ENCODE peak calls at places on chromosomes 1 and 21, in nine cellular contexts. W is breast epithelium, C is transverse colon, O is HCT116, X is testis, F is endothelial cell of umbilical vein, E is upper lobe of left lung, Z is heart left ventricle, H is IMR-90. R is an unnamed sample.
A peak's percentile ranks its signal among the peaks of the same experiment; 100 is the strongest.

GRCh38 chr1:188941986-188942385 is 1535.7 kb downstream of the BRINP3 start:
- DNase-seq in E (no peak), F (no peak), X (no peak), W (no peak), H (no peak), O (no peak), C (no peak), Z (no peak), R (no peak)

GRCh38 chr21:45408271-45408791 is 3.4 kb downstream of the COL18A1 start:
- DNase-seq in C (no peak), Z (peak; percentile 23), E (no peak), X (no peak), F (no peak), H (no peak), O (no peak), W (no peak), R (peak; percentile 62)

GRCh38 chr1:2820731-2821372 is 19.4 kb upstream of the TTC34 start:
- DNase-seq in C (no peak), F (no peak), H (no peak), O (no peak), W (no peak), E (no peak), X (no peak), Z (peak; percentile 6), R (no peak)

GRCh38 chr1:165753934-165754333 is 14.7 kb downstream of the TMCO1 start:
- DNase-seq in C (no peak), W (no peak), Z (no peak), O (no peak), X (no peak), H (no peak), F (no peak), E (no peak), R (no peak)

GRCh38 chr21:45256912-45257672 is 30.6 kb downstream of the POFUT2 start:
- DNase-seq in F (peak; percentile 61), C (no peak), H (no peak), O (no peak), W (no peak), X (no peak), E (peak; percentile 51), Z (no peak), R (no peak)

GRCh38 chr1:62530516-62531154 is 66.7 kb upstream of the ANGPTL3 start:
- DNase-seq in X (peak; percentile 72), Z (peak; percentile 26), F (peak; percentile 29), O (no peak), W (peak; percentile 56), C (peak; percentile 46), E (no peak), H (peak; percentile 40), R (no peak)

GRCh38 chr1:18387307-18387706 is 93.4 kb upstream of the KLHDC7A start:
- DNase-seq in H (no peak), Z (no peak), E (no peak), W (no peak), F (no peak), O (no peak), X (no peak), C (no peak), R (no peak)

GRCh38 chr21:45363921-45364463 is 41.0 kb upstream of the COL18A1 start:
- DNase-seq in W (peak; percentile 70), C (peak; percentile 66), E (no peak), X (peak; percentile 74), H (peak; percentile 99), Z (peak; percentile 91), O (peak; percentile 94), F (peak; percentile 99), R (peak; percentile 95)

GRCh38 chr1:246155923-246156322 is 351.2 kb downstream of the SMYD3 start:
- DNase-seq in O (no peak), W (no peak), Z (no peak), X (no peak), C (no peak), E (no peak), F (peak; percentile 40), H (peak; percentile 31), R (no peak)

GRCh38 chr1:27416387-27417111 is 24.1 kb downstream of the GPR3 start:
- DNase-seq in E (no peak), C (peak; percentile 49), F (peak; percentile 80), W (no peak), H (peak; percentile 73), O (peak; percentile 55), Z (peak; percentile 47), X (peak; percentile 67), R (no peak)

GRCh38 chr1:22641906-22642636 is 1.4 kb upstream of the C1QC start:
- DNase-seq in F (peak; percentile 43), C (peak; percentile 82), X (peak; percentile 85), E (peak; percentile 97), Z (peak; percentile 77), H (peak; percentile 27), O (no peak), W (peak; percentile 80), R (peak; percentile 88)

GRCh38 chr1:158124034-158124433 is 56.7 kb upstream of the CD1D start:
- DNase-seq in F (no peak), C (no peak), X (no peak), O (no peak), Z (no peak), E (no peak), W (no peak), H (peak; percentile 9), R (no peak)

GRCh38 chr1:117883620-117884019 is 45.8 kb downstream of the GDAP2 start:
- DNase-seq in E (no peak), Z (no peak), F (no peak), O (no peak), C (no peak), H (peak; percentile 49), W (no peak), X (no peak), R (no peak)

GRCh38 chr21:31334648-31335121 is 9.4 kb downstream of the TIAM1 start:
- DNase-seq in E (no peak), W (no peak), H (no peak), O (no peak), C (no peak), F (no peak), X (no peak), Z (no peak), R (no peak)

GRCh38 chr21:15005391-15005790 is 59.4 kb downstream of the NRIP1 start:
- DNase-seq in C (no peak), Z (no peak), O (no peak), X (peak; percentile 58), F (peak; percentile 22), E (no peak), W (no peak), H (peak; percentile 38), R (no peak)

GRCh38 chr1:233543338-233544255 is 70.3 kb upstream of the KCNK1 start:
- DNase-seq in W (no peak), F (no peak), X (peak; percentile 40), C (no peak), H (peak; percentile 33), E (no peak), O (peak; percentile 91), Z (peak; percentile 52), R (no peak)

GRCh38 chr1:245687129-245687635 is 532.4 kb downstream of the KIF26B start:
- DNase-seq in Z (no peak), H (no peak), F (no peak), C (no peak), X (no peak), O (no peak), E (no peak), W (no peak), R (no peak)

GRCh38 chr21:27700974-27701614 is 734.2 kb upstream of the ADAMTS5 start:
- DNase-seq in O (no peak), X (peak; percentile 90), W (peak; percentile 80), C (peak; percentile 88), F (peak; percentile 81), E (no peak), Z (peak; percentile 82), H (peak; percentile 88), R (peak; percentile 91)

GRCh38 chr21:44903054-44903685 is 17.5 kb downstream of the ITGB2 start:
- DNase-seq in C (no peak), X (no peak), Z (peak; percentile 24), E (peak; percentile 70), W (no peak), O (no peak), H (no peak), F (no peak), R (no peak)

GRCh38 chr1:67013573-67013972 is 40.4 kb downstream of the SLC35D1 start:
- DNase-seq in C (no peak), H (peak; percentile 93), Z (no peak), W (no peak), E (no peak), F (no peak), X (no peak), O (no peak), R (no peak)

GRCh38 chr1:220690140-220691038 is at the start of gene C1orf115:
- DNase-seq in W (peak; percentile 82), H (peak; percentile 13), F (peak; percentile 81), Z (peak; percentile 75), C (peak; percentile 88), O (peak; percentile 71), X (peak; percentile 82), E (peak; percentile 97), R (peak; percentile 87)
- TF ChIP-seq POLR2A in W (no peak), H (no peak), F (peak; percentile 54), Z (peak; percentile 69), C (peak; percentile 83), O (peak; percentile 53), X (no peak), E (peak; percentile 40), R (no peak)

GRCh38 chr1:248576219-248576980 is 1.8 kb upstream of the OR2T34 start:
- DNase-seq in C (no peak), O (no peak), H (no peak), W (no peak), X (no peak), F (no peak), E (no peak), Z (no peak), R (no peak)
- H3K9me3 ChIP-seq in C (no peaks in the 10 kb centered on the region), O (no peaks in the 10 kb centered on the region), H (no peaks in the 10 kb centered on the region), W (peaks cover 6% of the 10 kb centered on the region), X (no peaks in the 10 kb centered on the region), F (no peaks in the 10 kb centered on the region), E (no peaks in the 10 kb centered on the region), Z (no peaks in the 10 kb centered on the region), R (no peaks in the 10 kb centered on the region)

DNA sequence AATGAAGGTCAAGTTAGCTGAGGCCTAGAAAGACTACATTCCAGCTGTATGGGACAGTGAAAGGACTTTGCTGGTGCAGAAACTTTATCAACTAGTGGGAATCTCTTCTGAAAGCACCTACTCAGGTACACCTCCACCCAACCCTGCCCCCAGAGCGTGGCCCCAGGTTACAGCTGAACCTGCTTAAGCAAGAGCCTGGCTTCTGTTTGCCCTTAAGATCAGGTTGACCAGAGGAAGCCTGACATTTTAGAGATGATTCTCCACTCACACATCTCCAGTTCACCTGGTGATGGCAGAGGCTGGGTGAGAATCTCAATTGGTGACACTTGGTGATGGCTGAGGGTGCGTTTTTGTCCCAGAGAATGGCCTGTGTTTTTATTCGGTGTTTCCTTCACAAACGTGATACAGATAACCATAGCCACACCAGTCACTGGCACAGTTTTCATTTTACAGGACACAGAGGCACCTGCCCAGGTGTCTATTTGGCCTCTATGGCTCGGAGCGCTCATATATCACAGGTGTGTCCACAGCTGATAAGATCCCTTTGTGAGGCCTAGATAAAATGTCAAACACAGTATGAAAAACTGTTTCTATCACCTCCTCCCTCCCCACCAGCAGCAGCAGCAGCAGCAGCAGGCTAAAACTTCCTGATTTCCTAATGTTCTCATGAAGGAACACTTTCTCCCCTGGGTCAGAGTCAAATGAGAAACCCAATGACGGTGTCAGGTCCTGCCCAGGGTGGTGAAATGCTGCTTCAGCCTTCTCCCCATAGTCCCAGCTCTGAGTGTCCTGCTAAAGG is 24.2 kb downstream of the ELAPOR1 start:
- DNase-seq in X (no peak), F (no peak), H (no peak), W (no peak), Z (no peak), E (no peak), O (no peak), C (peak; percentile 47), R (no peak)
- TF ChIP-seq POLR2A in X (no peak), F (no peak), H (no peak), W (no peak), Z (no peak), E (no peak), O (no peak), C (peak; percentile 39), R (no peak)

GRCh38 chr1:106568575-106568974 is 487.9 kb upstream of the PRMT6 start:
- DNase-seq in X (no peak), W (no peak), Z (no peak), E (no peak), H (no peak), O (no peak), F (no peak), C (no peak), R (no peak)
- H3K9me3 ChIP-seq in X (no peaks in the 10 kb centered on the region), W (no peaks in the 10 kb centered on the region), Z (no peaks in the 10 kb centered on the region), E (no peaks in the 10 kb centered on the region), H (peaks cover 2% of the 10 kb centered on the region), O (peaks cover 5% of the 10 kb centered on the region), F (peaks cover 4% of the 10 kb centered on the region), C (no peaks in the 10 kb centered on the region), R (no peaks in the 10 kb centered on the region)

R was measured in sigmoid colon.